ENCODE peak calls at places on chromosomes 12 and 14, in eight cellular contexts. X, Q, P, S, L, B, J and F are unnamed samples.

GRCh38 chr12:103791350-103791920 is 49.6 kb downstream of the NT5DC3 start:
- DNase-seq in L (no peak), B (no peak), J (no peak), Q (no peak), P (no peak), S (no peak), X (no peak), F (no peak)

GRCh38 chr14:70448633-70449032 is 3.3 kb upstream of the ADAM21 start:
- DNase-seq in B (peak), S (no peak), L (no peak), Q (no peak), X (no peak), P (no peak), J (no peak), F (peak)

GRCh38 chr12:77625441-77625840 is 205.3 kb upstream of the NAV3 start:
- DNase-seq in L (no peak), J (no peak), Q (no peak), P (no peak), S (no peak), X (no peak), B (peak), F (peak)

GRCh38 chr12:68451261-68452091 is 119.3 kb upstream of the MDM1 start:
- DNase-seq in X (peak), S (no peak), B (peak), P (peak), L (peak), Q (peak), J (no peak), F (peak)

GRCh38 chr12:90023207-90023870 is 314.7 kb upstream of the ATP2B1 start:
- DNase-seq in P (no peak), L (no peak), J (no peak), Q (no peak), S (no peak), X (no peak), B (no peak), F (no peak)

GRCh38 chr12:6919588-6919987 is 5.2 kb downstream of the ENO2 start:
- DNase-seq in S (no peak), L (no peak), X (no peak), B (no peak), P (no peak), Q (no peak), J (no peak), F (no peak)

GRCh38 chr14:35300228-35300627 is 8.0 kb downstream of the PSMA6 start:
- DNase-seq in S (no peak), L (no peak), B (no peak), P (no peak), X (no peak), Q (no peak), J (no peak), F (no peak)

GRCh38 chr12:67669925-67670631 is 21.5 kb downstream of the DYRK2 start:
- DNase-seq in B (no peak), Q (no peak), J (no peak), S (no peak), X (no peak), L (no peak), P (no peak), F (no peak)

GRCh38 chr12:14995583-14996425 is 23.0 kb downstream of the PDE6H start:
- DNase-seq in X (no peak), S (no peak), Q (peak), J (peak), P (no peak), L (no peak), B (peak), F (no peak)

GRCh38 chr12:100573499-100574261 is at the start of gene GAS2L3:
- DNase-seq in P (peak), Q (peak), L (peak), J (peak), S (peak), B (peak), X (peak), F (peak)

GRCh38 chr12:2268478-2269286 is 215.9 kb downstream of the CACNA1C start:
- DNase-seq in L (no peak), P (no peak), B (peak), Q (no peak), S (no peak), J (no peak), X (no peak), F (peak)

GRCh38 chr12:45670339-45671065 is 59.0 kb upstream of the ARID2 start:
- DNase-seq in P (no peak), X (no peak), L (no peak), S (no peak), B (no peak), J (no peak), Q (peak), F (no peak)